ENCODE peak calls at places on chromosome 3, in seven cellular contexts. V is colonic mucosa, M is left lung, T is PC-3, R is neural progenitor cell, Z is heart left ventricle, K is psoas muscle. L is an unnamed sample.

GRCh38 chr3:169764453-169765280 is at the start of gene TERC:
- DNase-seq in V (peak; percentile 93), M (peak; percentile 94), T (peak; percentile 97), R (peak; percentile 72), Z (peak; percentile 95), K (peak; percentile 94), L (peak; percentile 96)

GRCh38 chr3:99945328-99945995 is 127.8 kb downstream of the CMSS1 start:
- DNase-seq in V (no peak), M (peak; percentile 45), T (no peak), R (no peak), Z (peak; percentile 37), K (no peak), L (no peak)

GRCh38 chr3:114213669-114214541 is 23.5 kb downstream of the ZNF80 start:
- DNase-seq in V (no peak), M (no peak), T (no peak), R (no peak), Z (no peak), K (no peak), L (no peak)

GRCh38 chr3:58071480-58071971 is 63.3 kb downstream of the FLNB start:
- DNase-seq in V (peak; percentile 37), M (no peak), T (peak; percentile 23), R (no peak), Z (no peak), K (no peak), L (no peak)

GRCh38 chr3:192947421-192947820 is 29.8 kb upstream of the MB21D2 start:
- DNase-seq in V (no peak), M (no peak), T (no peak), R (no peak), Z (no peak), K (no peak), L (no peak)

GRCh38 chr3:10585945-10586344 is 80.6 kb upstream of the ATP2B2 start:
- DNase-seq in V (no peak), M (no peak), T (no peak), R (no peak), Z (no peak), K (no peak), L (no peak)

GRCh38 chr3:173065543-173065970 is 75.5 kb downstream of the SPATA16 start:
- DNase-seq in V (peak; percentile 30), M (no peak), T (peak; percentile 14), R (no peak), Z (peak; percentile 40), K (no peak), L (no peak)

GRCh38 chr3:186458306-186459107 is 85.7 kb downstream of the CRYGS start:
- DNase-seq in V (no peak), M (no peak), T (no peak), R (no peak), Z (no peak), K (no peak), L (no peak)

GRCh38 chr3:126207166-126207565 is 26.8 kb upstream of the ALDH1L1 start:
- DNase-seq in V (no peak), M (no peak), T (no peak), R (no peak), Z (no peak), K (no peak), L (no peak)

GRCh38 chr3:19886404-19886803 is 47.6 kb downstream of the EFHB start:
- DNase-seq in V (no peak), M (peak; percentile 42), T (no peak), R (no peak), Z (no peak), K (no peak), L (no peak)

GRCh38 chr3:4588410-4588809 is 95.3 kb downstream of the ITPR1 start:
- DNase-seq in V (no peak), M (no peak), T (peak; percentile 51), R (no peak), Z (no peak), K (peak; percentile 23), L (no peak)

GRCh38 chr3:185756477-185756876 is 68.4 kb downstream of the IGF2BP2 start:
- DNase-seq in V (no peak), M (no peak), T (no peak), R (no peak), Z (no peak), K (no peak), L (no peak)

GRCh38 chr3:81761904-81762565 is 590 bp upstream of the GBE1 start:
- DNase-seq in V (no peak), M (no peak), T (no peak), R (no peak), Z (no peak), K (no peak), L (no peak)

GRCh38 chr3:81760924-81761903 is at the start of gene GBE1:
- DNase-seq in V (peak; percentile 94), M (peak; percentile 95), T (peak; percentile 96), R (peak; percentile 94), Z (peak; percentile 96), K (peak; percentile 96), L (no peak)

GRCh38 chr3:81764665-81765064 is 3.2 kb upstream of the GBE1 start:
- DNase-seq in V (no peak), M (no peak), T (no peak), R (no peak), Z (peak; percentile 26), K (no peak), L (no peak)

GRCh38 chr3:81758275-81758674 is 3.2 kb downstream of the GBE1 start:
- DNase-seq in V (no peak), M (no peak), T (peak; percentile 61), R (no peak), Z (peak; percentile 28), K (no peak), L (no peak)

GRCh38 chr3:81760215-81760614 is 1.2 kb downstream of the GBE1 start:
- DNase-seq in V (no peak), M (no peak), T (peak; percentile 24), R (no peak), Z (no peak), K (no peak), L (no peak)
- H3K4me1 ChIP-seq in V (no peaks in the 10 kb centered on the region), M (no peaks in the 10 kb centered on the region), T (peaks cover 27% of the 10 kb centered on the region), R (peaks cover 23% of the 10 kb centered on the region), Z (peaks cover 52% of the 10 kb centered on the region), K (peaks cover 73% of the 10 kb centered on the region), L (peaks cover 32% of the 10 kb centered on the region)

GRCh38 chr3:194138098-194138474 is 2.1 kb downstream of the HES1 start:
- DNase-seq in V (no peak), M (no peak), T (no peak), R (no peak), Z (no peak), K (no peak), L (no peak)
- H3K4me1 ChIP-seq in V (peaks cover 6% of the 10 kb centered on the region), M (peaks cover 49% of the 10 kb centered on the region), T (peaks cover 55% of the 10 kb centered on the region), R (peaks cover 50% of the 10 kb centered on the region), Z (peaks cover 73% of the 10 kb centered on the region), K (peaks cover 51% of the 10 kb centered on the region), L (peaks cover 53% of the 10 kb centered on the region)

GRCh38 chr3:72977060-72977459 is 19.6 kb upstream of the PPP4R2 start:
- DNase-seq in V (no peak), M (no peak), T (no peak), R (no peak), Z (no peak), K (no peak), L (no peak)
- H3K4me1 ChIP-seq in V (no peaks in the 10 kb centered on the region), M (no peaks in the 10 kb centered on the region), T (no peaks in the 10 kb centered on the region), R (peaks cover 7% of the 10 kb centered on the region), Z (no peaks in the 10 kb centered on the region), K (no peaks in the 10 kb centered on the region), L (no peaks in the 10 kb centered on the region)

GRCh38 chr3:63970596-63971468 is 52.5 kb downstream of the PSMD6 start:
- DNase-seq in V (peak; percentile 28), M (no peak), T (no peak), R (peak; percentile 86), Z (no peak), K (no peak), L (no peak)

GRCh38 chr3:63972196-63972595 is 51.1 kb downstream of the PSMD6 start:
- DNase-seq in V (no peak), M (no peak), T (no peak), R (no peak), Z (no peak), K (no peak), L (no peak)

GRCh38 chr3:63967675-63968611 is 55.4 kb downstream of the PSMD6 start:
- DNase-seq in V (peak; percentile 73), M (peak; percentile 45), T (no peak), R (peak; percentile 52), Z (peak; percentile 36), K (peak; percentile 32), L (no peak)

GRCh38 chr3:63968612-63969350 is 54.5 kb downstream of the PSMD6 start:
- DNase-seq in V (no peak), M (no peak), T (no peak), R (no peak), Z (no peak), K (no peak), L (no peak)

GRCh38 chr3:63969866-63970265 is 53.4 kb downstream of the PSMD6 start:
- DNase-seq in V (no peak), M (no peak), T (no peak), R (no peak), Z (no peak), K (no peak), L (no peak)
- H3K4me1 ChIP-seq in V (peaks cover 21% of the 10 kb centered on the region), M (peaks cover 30% of the 10 kb centered on the region), T (peaks cover 9% of the 10 kb centered on the region), R (peaks cover 96% of the 10 kb centered on the region), Z (peaks cover 90% of the 10 kb centered on the region), K (peaks cover 68% of the 10 kb centered on the region), L (peaks cover 91% of the 10 kb centered on the region)

GRCh38 chr3:90036931-90037330 is 929.5 kb downstream of the EPHA3 start:
- DNase-seq in V (no peak), M (no peak), T (no peak), R (no peak), Z (no peak), K (no peak), L (no peak)
- H3K4me1 ChIP-seq in V (no peaks in the 10 kb centered on the region), M (no peaks in the 10 kb centered on the region), T (no peaks in the 10 kb centered on the region), R (peaks cover 7% of the 10 kb centered on the region), Z (no peaks in the 10 kb centered on the region), K (no peaks in the 10 kb centered on the region), L (no peaks in the 10 kb centered on the region)

GRCh38 chr3:111724694-111725093 is 129.5 kb upstream of the ZBED2 start:
- DNase-seq in V (no peak), M (no peak), T (no peak), R (no peak), Z (no peak), K (no peak), L (no peak)

GRCh38 chr3:111725706-111726105 is 130.6 kb upstream of the ZBED2 start:
- DNase-seq in V (no peak), M (no peak), T (no peak), R (no peak), Z (no peak), K (no peak), L (no peak)

GRCh38 chr3:111727843-111728565 is 131.1 kb upstream of the PHLDB2 start:
- DNase-seq in V (no peak), M (no peak), T (no peak), R (no peak), Z (no peak), K (no peak), L (no peak)

GRCh38 chr3:111728566-111728935 is 130.5 kb upstream of the PHLDB2 start:
- DNase-seq in V (no peak), M (no peak), T (no peak), R (no peak), Z (no peak), K (no peak), L (no peak)

DNA sequence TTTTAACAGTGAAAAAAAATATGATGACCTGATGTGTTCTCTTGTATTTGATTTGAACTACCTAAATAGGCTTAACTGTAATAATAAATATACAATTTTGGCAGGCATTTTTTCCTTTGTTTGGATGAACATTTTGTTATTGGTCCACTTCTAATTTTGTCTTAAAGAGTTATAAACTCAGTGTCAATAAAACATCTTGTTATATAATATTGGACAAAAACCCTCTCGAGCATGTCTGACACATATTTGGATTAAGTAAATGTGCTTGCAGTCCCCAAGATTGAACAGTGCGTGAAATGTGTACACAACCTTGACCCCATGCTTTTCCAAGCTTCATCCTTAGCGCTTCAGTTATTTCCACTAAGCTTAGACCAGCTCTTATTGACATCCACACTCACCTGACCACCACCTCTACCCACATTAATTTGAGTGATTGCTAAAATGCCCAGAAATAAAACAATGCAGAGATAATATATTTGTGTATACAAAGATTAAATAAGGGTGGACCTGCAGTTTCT is 131.7 kb upstream of the ZBED2 start:
- DNase-seq in V (no peak), M (no peak), T (no peak), R (no peak), Z (no peak), K (no peak), L (no peak)
- H3K4me1 ChIP-seq in V (no peaks in the 10 kb centered on the region), M (no peaks in the 10 kb centered on the region), T (peaks cover 46% of the 10 kb centered on the region), R (no peaks in the 10 kb centered on the region), Z (peaks cover 10% of the 10 kb centered on the region), K (no peaks in the 10 kb centered on the region), L (peaks cover 32% of the 10 kb centered on the region)

L was measured in vagina.